ENCODE peak calls at places on chromosomes 12 and 14, in eight cellular contexts. O, K, P, I, L, S, D and Y are unnamed samples.

GRCh38 chr12:100372846-100373245 is 16.0 kb downstream of the SLC17A8 start:
- DNase-seq in K (no peak), S (no peak), D (peak), O (no peak), L (no peak), P (peak), I (no peak), Y (no peak)

GRCh38 chr12:90211017-90211416 is 502.4 kb upstream of the ATP2B1 start:
- DNase-seq in O (no peak), K (no peak), I (no peak), L (no peak), D (no peak), P (peak), S (no peak), Y (no peak)

GRCh38 chr12:56565510-56566101 is 44.0 kb downstream of the RBMS2 start:
- DNase-seq in D (no peak), O (no peak), I (no peak), L (no peak), P (no peak), K (no peak), S (no peak), Y (no peak)

GRCh38 chr12:107101651-107102050 is 8.3 kb upstream of the CRY1 start:
- DNase-seq in S (no peak), O (no peak), K (no peak), L (no peak), P (no peak), D (no peak), I (no peak), Y (no peak)

GRCh38 chr12:2644678-2645405 is 149.9 kb upstream of the FKBP4 start:
- DNase-seq in L (no peak), D (no peak), K (no peak), O (no peak), S (no peak), I (no peak), P (no peak), Y (no peak)

GRCh38 chr14:34713681-34714319 is 593 bp downstream of the CFL2 start:
- DNase-seq in P (no peak), S (no peak), K (no peak), L (no peak), I (peak), D (peak), O (no peak), Y (peak)

GRCh38 chr12:71442567-71442931 is 3.0 kb downstream of the LGR5 start:
- DNase-seq in S (no peak), P (no peak), K (no peak), O (no peak), D (no peak), L (no peak), I (no peak), Y (no peak)

GRCh38 chr12:53012928-53013327 is 6.7 kb downstream of the EIF4B start:
- DNase-seq in D (no peak), P (no peak), L (no peak), O (no peak), K (no peak), I (no peak), S (no peak), Y (no peak)

GRCh38 chr12:66399626-66399931 is 97.3 kb downstream of the HELB start:
- DNase-seq in O (no peak), D (no peak), K (no peak), L (no peak), I (no peak), S (no peak), P (no peak), Y (no peak)

GRCh38 chr12:88251798-88252197 is 109.7 kb downstream of the TMTC3 start:
- DNase-seq in D (no peak), I (no peak), L (no peak), P (no peak), O (no peak), K (no peak), S (no peak), Y (no peak)

GRCh38 chr12:120064054-120064940 is 52.3 kb downstream of the RAB35 start:
- DNase-seq in K (no peak), L (no peak), I (no peak), S (no peak), O (no peak), D (no peak), P (no peak), Y (no peak)

GRCh38 chr12:43937947-43938346 is 102.1 kb downstream of the TMEM117 start:
- DNase-seq in D (peak), K (no peak), O (no peak), I (no peak), P (no peak), S (no peak), L (no peak), Y (no peak)

GRCh38 chr14:58150243-58150805 is 1.7 kb downstream of the ARMH4 start:
- DNase-seq in O (no peak), L (no peak), K (no peak), S (no peak), P (no peak), I (no peak), D (no peak), Y (no peak)

GRCh38 chr12:114668151-114668891 is 15.7 kb downstream of the TBX3 start:
- DNase-seq in I (peak), S (no peak), K (no peak), L (no peak), O (no peak), D (peak), P (no peak), Y (peak)

GRCh38 chr12:125089083-125089482 is 23.8 kb downstream of the AACS start:
- DNase-seq in L (no peak), P (no peak), D (peak), I (no peak), K (no peak), S (no peak), O (no peak), Y (no peak)

GRCh38 chr12:4383304-4383865 is 3.9 kb upstream of the FGF23 start:
- DNase-seq in O (no peak), P (no peak), D (no peak), L (no peak), K (no peak), S (no peak), I (no peak), Y (no peak)

GRCh38 chr12:124172646-124173045 is 122.2 kb upstream of the RFLNA start:
- DNase-seq in D (no peak), S (no peak), I (no peak), O (no peak), K (no peak), P (no peak), L (no peak), Y (no peak)

GRCh38 chr12:123830675-123831074 is 68.6 kb downstream of the DNAH10 start:
- DNase-seq in O (no peak), I (no peak), L (no peak), K (no peak), D (no peak), P (no peak), S (no peak), Y (no peak)

GRCh38 chr12:96425321-96425720 is 25.1 kb upstream of the CDK17 start:
- DNase-seq in I (no peak), O (no peak), S (no peak), K (no peak), L (no peak), P (peak), D (no peak), Y (no peak)

GRCh38 chr14:78154827-78155226 is 15.3 kb upstream of the NRXN3 start:
- DNase-seq in P (no peak), I (no peak), D (no peak), S (no peak), L (no peak), O (no peak), K (no peak), Y (no peak)

GRCh38 chr12:64609543-64610091 is 678 bp upstream of the RASSF3 start:
- DNase-seq in S (no peak), P (no peak), I (no peak), L (no peak), D (no peak), K (no peak), O (no peak), Y (no peak)

GRCh38 chr12:81627336-81628189 is 131.6 kb downstream of the PPFIA2 start:
- DNase-seq in P (peak), K (no peak), S (no peak), I (peak), D (peak), L (no peak), O (no peak), Y (no peak)

GRCh38 chr12:7970475-7971252 is 34.7 kb upstream of the SLC2A3 start:
- DNase-seq in I (peak), L (peak), O (peak), D (peak), S (peak), K (peak), P (peak), Y (peak)

GRCh38 chr14:41605550-41606248 is 977 bp upstream of the LRFN5 start:
- DNase-seq in D (peak), I (peak), L (no peak), O (no peak), P (no peak), K (no peak), S (no peak), Y (no peak)

GRCh38 chr12:108543642-108544041 is 17.3 kb downstream of the SART3 start:
- DNase-seq in D (no peak), K (no peak), L (no peak), P (no peak), S (no peak), I (no peak), O (no peak), Y (no peak)

GRCh38 chr12:22287056-22287455 is 47.5 kb downstream of the ST8SIA1 start:
- DNase-seq in D (no peak), O (no peak), L (no peak), K (no peak), I (no peak), S (no peak), P (no peak), Y (no peak)

GRCh38 chr12:1795221-1795784 is 25.1 kb upstream of the LRTM2 start:
- DNase-seq in S (no peak), I (no peak), K (no peak), P (no peak), O (no peak), D (no peak), L (no peak), Y (no peak)

GRCh38 chr14:29709490-29709889 is 218.2 kb downstream of the PRKD1 start:
- DNase-seq in O (no peak), P (no peak), S (no peak), D (no peak), L (no peak), I (no peak), K (no peak), Y (no peak)

GRCh38 chr12:5428332-5429221 is 3.3 kb upstream of the NTF3 start:
- DNase-seq in S (no peak), K (no peak), I (peak), L (no peak), D (no peak), O (no peak), P (peak), Y (no peak)

GRCh38 chr14:65229431-65230286 is 127.3 kb upstream of the MAX start:
- DNase-seq in L (peak), K (no peak), I (peak), O (peak), S (no peak), D (no peak), P (no peak), Y (peak)

GRCh38 chr12:45651029-45651428 is 78.5 kb upstream of the ARID2 start:
- DNase-seq in D (no peak), I (no peak), L (no peak), O (no peak), K (no peak), S (no peak), P (no peak), Y (no peak)

GRCh38 chr12:50727466-50727865 is 36.4 kb upstream of the ATF1 start:
- DNase-seq in K (no peak), S (no peak), D (no peak), I (no peak), O (no peak), P (no peak), L (no peak), Y (no peak)

GRCh38 chr14:96120941-96121340 is 81.8 kb downstream of the C14orf132 start:
- DNase-seq in S (no peak), P (no peak), L (no peak), K (no peak), O (no peak), D (no peak), I (no peak), Y (no peak)